ENCODE peak calls at places on chromosomes 4 and X, in four cellular contexts. D is A549, Q is K562, O is WTC11. G is an unnamed sample.

GRCh38 chrX:129039176-129039575 is 484.1 kb downstream of the SMARCA1 start:
- DNase-seq in D (no peak), Q (no peak), O (no peak), G (no peak)

GRCh38 chr4:165666836-165667235 is 206.2 kb upstream of the TLL1 start:
- DNase-seq in Q (no peak), D (no peak), O (no peak), G (no peak)

GRCh38 chr4:183721207-183722081 is 62.4 kb downstream of the TRAPPC11 start:
- DNase-seq in D (peak), Q (no peak), O (peak), G (peak)

GRCh38 chr4:41505161-41505653 is 32.8 kb upstream of the LIMCH1 start:
- DNase-seq in D (no peak), O (no peak), Q (no peak), G (no peak)

GRCh38 chr4:170083546-170083945 is 6.2 kb downstream of the AADAT start:
- DNase-seq in Q (no peak), D (no peak), O (no peak), G (no peak)

GRCh38 chr4:120683902-120684540 is 238.5 kb downstream of the PRDM5 start:
- DNase-seq in O (no peak), D (no peak), Q (no peak), G (no peak)

GRCh38 chr4:145731026-145731425 is 51.1 kb downstream of the C4orf51 start:
- DNase-seq in D (peak), Q (no peak), O (no peak), G (peak)

GRCh38 chr4:16684083-16684482 is 214.4 kb downstream of the LDB2 start:
- DNase-seq in O (no peak), D (no peak), Q (no peak), G (no peak)

GRCh38 chrX:103608305-103608963 is 671 bp downstream of the TCEAL3 start:
- DNase-seq in D (no peak), Q (no peak), O (no peak), G (no peak)

GRCh38 chrX:97481228-97481627 is 597.5 kb downstream of the RPA4 start:
- DNase-seq in O (no peak), Q (no peak), D (no peak), G (no peak)

GRCh38 chr4:72340803-72341431 is 228.1 kb downstream of the ADAMTS3 start:
- DNase-seq in Q (no peak), D (no peak), O (no peak), G (no peak)

DNA sequence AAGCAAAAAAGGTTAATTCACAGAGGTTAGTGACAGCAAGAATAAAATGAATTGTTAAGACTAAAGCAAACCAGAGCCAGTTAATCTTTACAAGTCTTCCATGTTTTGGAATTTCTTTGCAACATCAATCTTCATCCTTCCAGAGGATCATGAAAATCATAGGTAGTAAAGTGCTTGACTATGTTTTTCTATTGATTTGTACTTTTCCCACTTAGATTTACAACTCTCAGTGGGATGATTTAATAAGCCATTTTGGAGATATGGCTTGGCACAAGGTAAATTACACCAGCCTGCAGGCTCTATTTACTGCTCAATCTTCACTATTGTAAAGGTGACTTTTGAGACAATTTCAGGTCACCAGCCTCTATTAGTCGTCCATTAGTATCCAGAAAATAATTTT is 26.5 kb downstream of the MSL3 start:
- DNase-seq in Q (no peak), D (no peak), O (no peak), G (no peak)
- TF ChIP-seq HMGXB4 in Q (no peak), D (no peak), O (no peak), G (no peak)

GRCh38 chr4:173913496-173913895 is 370.0 kb downstream of the FBXO8 start:
- DNase-seq in O (no peak), Q (no peak), D (no peak), G (no peak)
- TF ChIP-seq HMGXB4 in O (no peak), Q (no peak), D (no peak), G (no peak)

DNA sequence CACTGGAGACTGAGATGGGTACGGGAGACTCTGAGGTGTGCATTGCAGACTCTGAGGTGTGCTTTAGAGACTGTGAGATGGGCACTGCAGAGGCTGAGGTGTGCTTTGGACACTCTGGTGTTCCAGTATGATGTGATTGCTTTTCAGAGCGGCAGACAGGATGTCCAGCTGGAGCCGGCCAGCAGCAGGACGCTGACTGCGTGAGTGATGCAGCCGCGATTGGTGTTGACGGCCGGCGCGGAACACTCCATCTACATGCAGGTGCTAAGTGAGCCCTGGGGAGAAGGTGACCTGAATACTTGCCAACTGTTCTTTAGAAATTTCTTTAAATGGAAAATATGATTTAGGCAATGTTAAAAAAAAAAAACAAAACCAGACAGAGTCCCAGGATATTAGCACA is 103.1 kb upstream of the PPP2R3B start:
- DNase-seq in D (no peak), O (no peak), Q (no peak), G (no peak)
- TF ChIP-seq HMGXB4 in D (no peak), O (no peak), Q (no peak), G (no peak)

DNA sequence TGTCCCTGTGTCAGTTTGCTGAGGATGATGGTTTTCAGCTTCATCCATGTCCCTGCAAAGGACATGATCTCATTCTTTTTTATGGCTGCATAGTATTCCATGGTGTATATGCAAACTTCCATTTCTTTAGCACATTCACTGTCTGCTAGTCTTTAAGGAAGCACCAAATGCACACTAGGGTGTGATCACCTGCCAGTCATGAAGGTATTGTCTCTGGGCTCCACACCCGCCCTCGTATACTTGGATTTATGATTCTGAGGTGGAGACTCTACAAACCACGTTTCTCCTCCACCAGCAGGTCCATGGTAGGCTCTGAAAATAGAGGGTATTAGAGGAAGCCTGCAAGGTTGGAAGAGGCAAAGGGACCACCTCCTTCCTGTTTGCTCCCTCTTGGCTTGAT is 75.9 kb upstream of the MAML3 start:
- DNase-seq in Q (no peak), D (no peak), O (no peak), G (no peak)
- TF ChIP-seq HMGXB4 in Q (no peak), D (no peak), O (no peak), G (no peak)

GRCh38 chr4:82125170-82125862 is 248.5 kb downstream of the HNRNPD start:
- DNase-seq in Q (no peak), O (no peak), D (no peak), G (no peak)
- TF ChIP-seq HMGXB4 in Q (no peak), O (no peak), D (no peak), G (no peak)

DNA sequence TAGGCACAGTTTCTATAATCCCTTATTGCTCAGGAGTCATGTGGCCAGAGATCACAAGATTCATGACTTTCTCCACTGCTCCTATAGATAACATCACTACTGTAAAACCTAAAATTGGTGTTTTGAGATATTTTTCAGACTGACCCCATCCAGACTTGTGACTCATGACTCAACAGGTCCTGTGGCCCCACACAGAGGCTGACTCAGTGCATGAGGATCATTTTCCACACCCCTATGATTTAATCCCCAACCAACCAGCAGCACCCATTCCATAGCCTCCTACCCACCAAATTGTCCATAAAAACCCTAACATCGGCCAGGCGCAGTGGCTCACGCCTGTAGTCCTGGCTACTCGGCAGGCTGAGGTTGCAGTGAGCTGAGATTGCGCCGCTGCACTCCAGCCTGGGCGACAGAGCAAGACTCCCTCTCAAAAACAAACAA is 13.2 kb upstream of the XIAP start:
- DNase-seq in O (no peak), Q (no peak), D (no peak), G (no peak)
- TF ChIP-seq HMGXB4 in O (no peak), Q (no peak), D (no peak), G (no peak)